ENCODE peak calls at places on chromosome 2, in four cellular contexts. A is NCI-H748 treated with DMSO at 0.1 percent for 48 hours, B is mammary epithelial cell, H is right cardiac atrium. E is an unnamed sample.

GRCh38 chr2:142075826-142076225 is 55.0 kb downstream of the LRP1B start:
- DNase-seq in H (no peak), A (no peak), B (no peak), E (no peak)

GRCh38 chr2:15670981-15671380 is 79.3 kb downstream of the DDX1 start:
- DNase-seq in A (no peak), B (no peak), H (no peak), E (no peak)

GRCh38 chr2:33645861-33646260 is 46.8 kb upstream of the FAM98A start:
- DNase-seq in H (no peak), B (peak; percentile 14), A (no peak), E (no peak)

GRCh38 chr2:130828461-130828860 is 8.3 kb upstream of the ARHGEF4 start:
- DNase-seq in B (peak; percentile 64), A (no peak), H (no peak), E (peak; percentile 75)

GRCh38 chr2:165833156-165833555 is 39.1 kb upstream of the GALNT3 start:
- DNase-seq in H (no peak), B (peak; percentile 86), A (no peak), E (peak; percentile 74)

GRCh38 chr2:11777066-11777782 is 30.8 kb downstream of the LPIN1 start:
- DNase-seq in B (no peak), A (no peak), H (no peak), E (no peak)

GRCh38 chr2:174336403-174337336 is 1.9 kb downstream of the SP9 start:
- DNase-seq in B (peak; percentile 69), H (peak; percentile 53), A (peak; percentile 53), E (peak; percentile 65)

GRCh38 chr2:241837197-241837596 is 21.5 kb downstream of the PDCD1 start:
- DNase-seq in B (no peak), H (no peak), A (no peak), E (no peak)

GRCh38 chr2:158359846-158360245 is 96.7 kb downstream of the CCDC148 start:
- DNase-seq in B (peak; percentile 64), H (no peak), A (no peak), E (peak; percentile 30)

GRCh38 chr2:120205901-120206581 is 17.2 kb downstream of the TMEM185B start:
- DNase-seq in A (no peak), B (no peak), H (peak; percentile 64), E (peak; percentile 20)

GRCh38 chr2:8198776-8199382 is 483.0 kb upstream of the ID2 start:
- DNase-seq in B (no peak), A (no peak), H (no peak), E (no peak)

E was measured in MCF 10A.